ENCODE peak calls at places on chromosomes 7 and 10, in four cellular contexts. Q, U, L and K are unnamed samples.

GRCh38 chr10:35642023-35642792 is at the start of gene FZD8:
- DNase-seq in U (no peak), L (peak; percentile 95), Q (peak; percentile 90), K (peak; percentile 97)

GRCh38 chr10:123417414-123417813 is 248.7 kb upstream of the GPR26 start:
- DNase-seq in U (no peak), Q (no peak), L (no peak), K (no peak)

GRCh38 chr7:135147341-135147898 is 452 bp upstream of the TMEM140 start:
- DNase-seq in U (no peak), L (no peak), Q (peak; percentile 37), K (no peak)

GRCh38 chr10:60224129-60224705 is 165.5 kb downstream of the ANK3 start:
- DNase-seq in U (no peak), Q (no peak), L (no peak), K (no peak)

GRCh38 chr10:98365698-98366530 is 49.1 kb downstream of the PYROXD2 start:
- DNase-seq in U (no peak), Q (no peak), L (no peak), K (no peak)

GRCh38 chr7:102453319-102453718 is 11.3 kb downstream of the ALKBH4 start:
- DNase-seq in Q (no peak), U (no peak), L (no peak), K (no peak)

GRCh38 chr7:51288896-51289607 is 27.6 kb downstream of the COBL start:
- DNase-seq in Q (no peak), L (no peak), U (no peak), K (peak; percentile 19)

GRCh38 chr10:88095778-88096452 is 232.5 kb downstream of the PTEN start:
- DNase-seq in U (no peak), Q (no peak), L (no peak), K (no peak)

GRCh38 chr7:150439926-150440325 is 10.5 kb upstream of the GIMAP8 start:
- DNase-seq in L (no peak), Q (peak; percentile 7), U (no peak), K (no peak)

GRCh38 chr10:103514244-103514643 is 20.7 kb downstream of the NEURL1 start:
- DNase-seq in U (no peak), Q (no peak), L (no peak), K (no peak)

GRCh38 chr10:70921285-70921684 is 32.9 kb upstream of the PCBD1 start:
- DNase-seq in Q (no peak), L (no peak), U (no peak), K (no peak)

GRCh38 chr10:97738616-97739015 is 1.7 kb downstream of the ZFYVE27 start:
- DNase-seq in U (no peak), Q (no peak), L (no peak), K (no peak)

GRCh38 chr7:92723978-92724377 is 112.4 kb downstream of the CDK6 start:
- DNase-seq in L (no peak), U (peak; percentile 39), Q (no peak), K (peak; percentile 42)

GRCh38 chr7:29921404-29922010 is 68.1 kb downstream of the SCRN1 start:
- DNase-seq in U (peak; percentile 21), Q (peak; percentile 57), L (peak; percentile 60), K (peak; percentile 85)

GRCh38 chr10:97792058-97792721 is 20.4 kb upstream of the SFRP5 start:
- DNase-seq in Q (peak; percentile 46), L (peak; percentile 58), U (peak; percentile 58), K (peak; percentile 75)

GRCh38 chr10:65861249-65861648 is 1064.6 kb upstream of the LRRTM3 start:
- DNase-seq in Q (no peak), U (no peak), L (no peak), K (peak; percentile 88)

GRCh38 chr10:36676321-36677169 is 448.9 kb upstream of the ANKRD30A start:
- DNase-seq in U (no peak), L (no peak), Q (peak; percentile 73), K (no peak)

GRCh38 chr10:11787374-11787773 is 35.8 kb upstream of the PROSER2 start:
- DNase-seq in L (no peak), Q (no peak), U (no peak), K (no peak)

GRCh38 chr7:64618785-64619456 is 47.0 kb upstream of the ZNF107 start:
- DNase-seq in L (no peak), U (no peak), Q (peak; percentile 60), K (peak; percentile 68)

GRCh38 chr7:2437136-2437535 is 33.7 kb downstream of the CHST12 start:
- DNase-seq in L (no peak), U (no peak), Q (no peak), K (no peak)

GRCh38 chr7:142120474-142121000 is 9.0 kb downstream of the MGAM2 start:
- DNase-seq in Q (no peak), U (no peak), L (no peak), K (peak; percentile 44)

GRCh38 chr10:125520968-125521367 is 162.0 kb downstream of the TEX36 start:
- DNase-seq in Q (no peak), U (no peak), L (no peak), K (no peak)

GRCh38 chr7:142104550-142105527 is 6.7 kb upstream of the MGAM2 start:
- DNase-seq in U (no peak), L (no peak), Q (no peak), K (no peak)

GRCh38 chr10:10872035-10872673 is 145.5 kb upstream of the CELF2 start:
- DNase-seq in L (no peak), Q (peak; percentile 96), U (no peak), K (peak; percentile 96)

GRCh38 chr7:68309806-68310205 is 1288.5 kb upstream of the AUTS2 start:
- DNase-seq in Q (no peak), L (no peak), U (no peak), K (peak; percentile 86)

DNA sequence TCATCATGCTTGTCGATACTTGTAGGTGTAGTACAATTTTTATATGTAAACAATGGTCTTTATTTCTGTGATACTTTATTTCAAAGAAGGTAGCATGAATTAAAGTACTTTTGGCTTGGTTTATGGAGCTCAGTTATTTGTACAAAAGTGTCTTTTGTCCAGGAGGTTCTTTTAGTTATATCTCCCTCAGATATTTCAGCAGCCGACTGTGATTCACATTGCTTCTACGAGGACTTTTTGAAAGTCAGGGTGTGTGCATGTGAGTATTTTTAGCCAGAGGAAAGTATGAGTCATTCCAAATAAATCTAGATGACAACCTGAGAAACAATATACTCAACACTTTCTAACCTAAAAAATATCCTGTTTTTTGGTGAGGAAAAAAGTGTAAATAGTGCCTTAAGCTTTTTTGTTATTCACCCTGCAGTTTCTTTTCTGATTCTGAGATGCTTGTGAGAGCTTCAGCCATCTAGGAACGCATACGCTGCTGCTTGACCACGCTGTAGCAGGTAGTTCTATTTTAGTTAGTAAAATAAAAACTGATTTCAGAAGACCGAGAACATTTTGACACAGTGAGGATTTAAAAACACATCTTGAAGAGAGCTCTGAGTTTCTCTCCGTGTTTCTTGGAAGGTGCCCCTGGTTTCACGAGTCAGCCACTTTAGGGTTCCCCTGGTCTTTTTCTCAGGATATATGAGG is 532 bp upstream of the SUN1 start:
- DNase-seq in Q (peak; percentile 94), L (no peak), U (no peak), K (peak; percentile 55)
- H3K4me3 ChIP-seq in Q (no peak overlapping the region), L (no peak overlapping the region), U (no peak overlapping the region), K (no peak overlapping the region)

GRCh38 chr10:133373104-133373624 is at the start of gene ECHS1:
- DNase-seq in U (peak; percentile 73), L (peak; percentile 95), Q (peak; percentile 81), K (peak; percentile 94)
- H3K18ac ChIP-seq in U (peak within 1 kb of the TSS; percentile 60), L (peak within 1 kb of the TSS; percentile 100), Q (no peak within 1 kb of the TSS), K (peak within 1 kb of the TSS; percentile 78)

GRCh38 chr7:43113622-43114450 is 1.4 kb downstream of the HECW1 start:
- DNase-seq in U (no peak), L (no peak), Q (no peak), K (no peak)
- H3K27ac ChIP-seq in U (no peak overlapping the region), L (no peak overlapping the region), Q (no peak overlapping the region), K (peak overlapping the region; percentile 34)

DNA sequence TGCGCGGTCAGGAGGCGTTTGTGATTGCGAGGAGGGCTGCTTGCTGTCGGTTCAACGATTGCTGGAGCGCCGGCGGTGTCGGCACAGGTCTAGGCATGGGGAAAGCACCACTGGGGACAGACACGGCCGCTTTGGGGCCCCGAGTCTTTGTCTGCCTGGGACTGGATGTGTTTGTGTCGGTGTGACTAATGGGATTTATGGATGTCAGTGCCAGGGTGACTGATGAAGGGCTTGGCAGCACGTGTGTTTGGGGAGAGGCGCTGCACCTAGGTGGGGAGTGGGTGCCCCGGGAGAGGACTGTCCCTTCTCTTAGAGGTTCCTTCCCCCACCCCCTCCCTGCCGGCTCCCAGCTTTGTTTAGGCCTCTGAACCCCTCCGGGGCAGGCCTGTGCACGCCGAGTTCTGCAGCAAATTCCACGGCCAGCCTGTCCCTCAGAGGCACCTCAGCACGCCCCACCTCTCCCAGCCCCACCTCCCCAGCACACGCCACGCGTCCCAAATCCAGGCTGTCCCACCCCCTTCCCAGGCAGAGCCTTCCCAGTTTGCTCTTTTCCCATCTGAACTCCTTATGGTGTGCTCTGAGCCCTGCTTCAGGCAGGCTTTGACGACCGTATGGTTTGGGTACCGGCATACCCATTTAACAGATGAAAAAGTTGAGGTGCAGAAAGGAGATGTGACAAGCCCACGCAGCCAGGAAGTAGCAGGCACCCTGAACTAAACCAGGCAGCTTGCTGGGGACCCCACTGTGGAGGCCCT is 6.4 kb upstream of the TNRC18 start:
- DNase-seq in Q (peak; percentile 30), L (no peak), U (no peak), K (peak; percentile 48)
- H3K4me3 ChIP-seq in Q (peak overlapping the region; percentile 59), L (peak overlapping the region; percentile 16), U (peak overlapping the region; percentile 37), K (no peak overlapping the region)

GRCh38 chr10:121607310-121608055 is 9.2 kb upstream of the FGFR2 start:
- DNase-seq in U (no peak), L (no peak), Q (no peak), K (no peak)
- H3K18ac ChIP-seq in U (no peak overlapping the region), L (no peak overlapping the region), Q (no peak overlapping the region), K (no peak overlapping the region)

DNA sequence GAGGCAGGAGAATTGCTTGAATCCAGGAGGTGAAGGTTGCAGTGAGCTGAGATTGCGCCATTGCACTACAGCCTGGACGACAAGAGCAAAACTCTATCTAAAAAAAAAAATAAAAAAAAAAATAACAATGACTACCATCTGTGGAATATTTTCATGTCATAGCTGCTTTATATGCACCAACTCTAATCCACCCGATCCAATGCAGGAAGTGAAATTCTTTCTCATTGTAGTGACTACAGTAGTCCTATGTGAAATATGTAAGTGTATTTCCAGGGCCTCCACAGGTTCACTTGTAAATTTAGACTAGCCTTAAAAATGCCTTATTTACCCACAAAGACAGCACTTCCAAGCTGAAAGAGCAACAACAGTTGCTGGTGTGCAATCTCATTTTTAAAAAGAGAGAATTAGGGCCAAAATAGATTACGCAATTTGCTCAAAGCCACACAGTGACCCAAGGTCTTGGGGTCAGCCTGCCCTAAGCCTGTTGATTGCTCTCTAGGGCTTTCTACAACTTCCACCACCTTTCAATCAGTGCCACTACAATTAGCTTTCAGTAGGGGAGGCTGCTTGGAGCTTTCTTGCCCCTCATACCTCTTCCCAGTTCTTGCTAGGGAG is 25.8 kb upstream of the EGFR start:
- DNase-seq in Q (peak; percentile 11), U (no peak), L (no peak), K (no peak)
- H3K27ac ChIP-seq in Q (no peak overlapping the region), U (no peak overlapping the region), L (no peak overlapping the region), K (no peak overlapping the region)